ENCODE peak calls at places on chromosomes 11 and 22, in nine cellular contexts. Z is endodermal cell, P is fibroblast of mammary gland, F is spleen, A is nephron progenitor cell, R is endothelial cell, J is GM10248, K is heart right ventricle, H is fibroblast of pulmonary artery. N is an unnamed sample.

GRCh38 chr11:77091146-77091940 is 11.3 kb upstream of the OMP start:
- DNase-seq in Z (peak; percentile 98), P (peak; percentile 71), F (peak; percentile 90), A (peak; percentile 84), R (peak; percentile 80), J (peak; percentile 91), K (peak; percentile 78), H (peak; percentile 80), N (peak; percentile 70)

GRCh38 chr11:134068829-134069425 is at the start of gene JAM3:
- DNase-seq in Z (peak; percentile 99), P (peak; percentile 89), F (peak; percentile 98), A (peak; percentile 99), R (peak; percentile 100), J (peak; percentile 91), K (peak; percentile 96), H (peak; percentile 95), N (peak; percentile 98)

GRCh38 chr22:23537421-23537820 is 42.7 kb downstream of the IGLL1 start:
- DNase-seq in Z (peak; percentile 53), P (no peak), F (peak; percentile 47), A (no peak), R (no peak), J (no peak), K (no peak), H (no peak), N (no peak)

GRCh38 chr11:105468154-105468553 is 141.7 kb upstream of the GRIA4 start:
- DNase-seq in Z (no peak), P (no peak), F (no peak), A (no peak), R (no peak), J (no peak), K (no peak), H (peak; percentile 51), N (peak; percentile 8)

GRCh38 chr22:30208631-30209603 is 37.6 kb downstream of the LIF start:
- DNase-seq in Z (peak; percentile 73), P (peak; percentile 92), F (no peak), A (no peak), R (no peak), J (no peak), K (peak; percentile 74), H (peak; percentile 94), N (peak; percentile 96)

GRCh38 chr11:43130616-43131015 is 181.2 kb upstream of the API5 start:
- DNase-seq in Z (peak; percentile 72), P (no peak), F (no peak), A (peak; percentile 30), R (peak; percentile 15), J (no peak), K (peak; percentile 4), H (no peak), N (no peak)

GRCh38 chr11:118406599-118407166 is 5.3 kb downstream of the ATP5MG start:
- DNase-seq in Z (no peak), P (peak; percentile 74), F (no peak), A (no peak), R (no peak), J (no peak), K (peak; percentile 18), H (peak; percentile 29), N (peak; percentile 18)

GRCh38 chr22:37417264-37417663 is 10.0 kb downstream of the ELFN2 start:
- DNase-seq in Z (no peak), P (no peak), F (no peak), A (no peak), R (no peak), J (no peak), K (no peak), H (no peak), N (no peak)

GRCh38 chr11:128324531-128325141 is 262.7 kb downstream of the ETS1 start:
- DNase-seq in Z (no peak), P (no peak), F (peak; percentile 80), A (no peak), R (no peak), J (no peak), K (no peak), H (no peak), N (no peak)

GRCh38 chr11:126282742-126283591 is at the start of gene TIRAP:
- DNase-seq in Z (peak; percentile 84), P (peak; percentile 50), F (peak; percentile 93), A (peak; percentile 73), R (peak; percentile 52), J (peak; percentile 62), K (peak; percentile 69), H (peak; percentile 44), N (peak; percentile 63)

GRCh38 chr11:75240381-75241035 is at the start of gene TPBGL:
- DNase-seq in Z (peak; percentile 81), P (no peak), F (peak; percentile 76), A (peak; percentile 58), R (peak; percentile 30), J (no peak), K (no peak), H (no peak), N (peak; percentile 16)

GRCh38 chr11:35242843-35243242 is 103.9 kb downstream of the CD44 start:
- DNase-seq in Z (no peak), P (no peak), F (no peak), A (no peak), R (no peak), J (no peak), K (no peak), H (no peak), N (no peak)

GRCh38 chr11:33268945-33269567 is 11.9 kb downstream of the HIPK3 start:
- DNase-seq in Z (no peak), P (peak; percentile 43), F (no peak), A (no peak), R (no peak), J (no peak), K (no peak), H (peak; percentile 56), N (peak; percentile 48)

GRCh38 chr22:19641254-19641982 is 72.9 kb upstream of the SEPTIN5 start:
- DNase-seq in Z (peak; percentile 92), P (no peak), F (no peak), A (peak; percentile 74), R (peak; percentile 73), J (no peak), K (no peak), H (peak; percentile 29), N (peak; percentile 18)
- TF ChIP-seq CTCF in Z (peak; percentile 87), P (peak; percentile 32), F (no peak), A (peak; percentile 66), R (peak; percentile 92), J (no peak), K (peak; percentile 30), H (peak; percentile 52), N (peak; percentile 12)

DNA sequence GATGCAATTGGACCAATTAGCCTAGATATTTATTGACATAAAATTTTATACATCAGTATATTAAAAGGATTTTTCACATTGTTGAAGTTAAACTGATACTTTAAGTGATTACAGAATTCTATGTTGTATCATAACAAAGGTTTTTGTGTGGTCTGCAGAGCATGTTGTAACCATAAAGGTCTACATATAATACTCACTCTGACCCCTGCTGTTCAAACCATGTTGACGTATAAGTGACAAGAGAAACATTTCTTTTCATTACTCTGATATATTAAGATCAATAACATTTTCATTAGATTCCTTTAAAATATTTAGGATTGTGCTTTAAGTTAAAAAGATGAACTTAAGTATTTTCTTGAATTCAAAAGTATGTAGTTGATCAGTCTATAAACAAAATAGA is 63.9 kb downstream of the GAS2 start:
- DNase-seq in Z (no peak), P (peak; percentile 1), F (no peak), A (no peak), R (no peak), J (no peak), K (no peak), H (peak; percentile 14), N (no peak)
- TF ChIP-seq CTCF in Z (peak; percentile 10), P (no peak), F (no peak), A (no peak), R (peak; percentile 15), J (peak; percentile 36), K (peak; percentile 50), H (no peak), N (no peak)

DNA sequence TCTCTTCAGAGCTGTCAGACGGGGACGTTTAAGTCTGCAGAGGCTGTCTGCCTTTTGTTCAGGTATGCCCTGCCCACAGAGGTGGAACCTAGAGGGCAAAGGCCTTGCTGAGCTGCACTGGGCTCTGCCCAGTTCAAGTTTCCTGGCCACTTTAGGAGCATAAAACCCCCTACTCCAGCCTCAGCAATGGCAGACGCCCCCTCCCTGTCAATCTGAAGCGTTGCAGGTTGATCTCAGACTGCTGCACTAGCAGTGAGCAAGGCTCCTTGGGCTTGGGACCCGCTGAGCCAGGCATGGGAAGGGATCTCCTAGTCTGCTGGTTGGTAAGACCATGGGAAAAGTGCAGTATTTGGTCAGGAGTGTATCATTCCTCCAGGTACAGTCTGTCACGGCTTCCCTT is 66.6 kb upstream of the TP53I11 start:
- DNase-seq in Z (peak; percentile 77), P (no peak), F (no peak), A (no peak), R (peak; percentile 29), J (no peak), K (no peak), H (no peak), N (no peak)
- TF ChIP-seq CTCF in Z (peak; percentile 80), P (no peak), F (no peak), A (no peak), R (peak; percentile 34), J (no peak), K (no peak), H (peak; percentile 4), N (no peak)

DNA sequence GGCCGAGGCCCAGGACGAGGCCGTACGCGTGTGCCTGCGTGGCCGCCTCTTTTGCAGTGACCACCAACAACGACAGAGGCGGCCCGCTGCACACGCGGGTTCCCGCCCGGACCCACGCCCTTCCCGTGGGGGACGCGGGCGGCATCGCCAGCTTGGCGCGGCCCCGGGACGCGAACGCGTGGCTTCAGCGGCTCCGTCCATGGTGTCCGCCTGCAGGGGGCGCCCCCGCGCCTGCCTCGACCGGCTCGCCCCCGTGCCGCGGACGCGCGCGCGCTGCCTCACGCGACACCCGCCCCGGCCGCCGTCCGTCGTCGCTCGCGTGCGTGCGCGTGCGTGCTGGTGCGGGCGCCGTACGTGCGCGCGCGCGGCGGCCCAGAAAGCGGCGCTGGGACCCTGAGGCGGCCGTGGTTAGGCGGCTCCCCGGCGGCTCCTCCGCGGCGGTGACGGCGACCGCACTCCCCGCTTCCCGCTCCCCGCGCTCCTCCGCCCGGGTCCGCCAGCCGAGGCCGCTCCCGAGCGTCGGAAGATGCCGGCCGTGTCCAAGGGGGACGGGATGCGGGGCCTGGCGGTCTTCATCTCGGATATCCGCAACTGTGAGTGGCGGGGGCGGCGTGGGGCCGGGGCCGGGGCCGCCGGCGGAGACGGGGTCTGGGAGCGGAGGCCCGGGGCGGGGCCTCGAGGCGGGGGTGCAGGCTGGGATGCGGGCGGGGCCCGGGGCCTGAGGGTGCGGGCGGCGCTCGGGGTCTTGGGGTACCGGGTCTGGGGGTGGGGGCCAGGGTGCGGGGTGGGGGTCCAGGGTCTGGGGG is at the start of gene AP2A2:
- DNase-seq in Z (peak; percentile 94), P (peak; percentile 80), F (peak; percentile 97), A (peak; percentile 93), R (peak; percentile 95), J (peak; percentile 96), K (peak; percentile 86), H (peak; percentile 91), N (peak; percentile 91)
- TF ChIP-seq CTCF in Z (peak; percentile 87), P (no peak), F (peak; percentile 64), A (peak; percentile 45), R (peak; percentile 81), J (peak; percentile 94), K (peak; percentile 76), H (peak; percentile 24), N (peak; percentile 41)